ENCODE peak calls at places on chromosomes 6 and 20, in seven cellular contexts. One of them, this sample, is unnamed.

GRCh38 chr20:52972190-52972937 is at the start of gene TSHZ2:
- DNase-seq in SW 1271: no peak
- DNase-seq in A549: peak; percentile 4
- DNase-seq in ecto neural progenitor cell: peak; percentile 65
- DNase-seq in RWPE1: peak; percentile 61
- DNase-seq in stimulated activated CD8-positive, alpha-beta memory T cell treated with anti-CD3 and anti-CD28 coated beads, Interleukin-2, amount 100 ng/mL, for 1 hour: no peak
- DNase-seq in AML-193: no peak
- DNase-seq in this sample: no peak

GRCh38 chr20:53623454-53624206 is 30.0 kb upstream of the ZNF217 start:
- DNase-seq in stimulated activated CD8-positive, alpha-beta memory T cell treated with anti-CD3 and anti-CD28 coated beads, Interleukin-2, amount 100 ng/mL, for 1 hour: no peak
- DNase-seq in RWPE1: peak; percentile 65
- DNase-seq in ecto neural progenitor cell: no peak
- DNase-seq in A549: peak; percentile 88
- DNase-seq in SW 1271: peak; percentile 75
- DNase-seq in AML-193: peak; percentile 70
- DNase-seq in this sample: no peak

GRCh38 chr20:35303382-35303734 is 11.1 kb upstream of the FAM83C start:
- DNase-seq in ecto neural progenitor cell: no peak
- DNase-seq in RWPE1: no peak
- DNase-seq in SW 1271: no peak
- DNase-seq in A549: no peak
- DNase-seq in stimulated activated CD8-positive, alpha-beta memory T cell treated with anti-CD3 and anti-CD28 coated beads, Interleukin-2, amount 100 ng/mL, for 1 hour: no peak
- DNase-seq in AML-193: no peak
- DNase-seq in this sample: no peak

GRCh38 chr6:75081920-75082319 is 123.9 kb downstream of the COL12A1 start:
- DNase-seq in SW 1271: no peak
- DNase-seq in ecto neural progenitor cell: no peak
- DNase-seq in A549: no peak
- DNase-seq in AML-193: no peak
- DNase-seq in stimulated activated CD8-positive, alpha-beta memory T cell treated with anti-CD3 and anti-CD28 coated beads, Interleukin-2, amount 100 ng/mL, for 1 hour: no peak
- DNase-seq in RWPE1: no peak
- DNase-seq in this sample: no peak

GRCh38 chr6:138004423-138005287 is 102.6 kb downstream of the PERP start:
- DNase-seq in A549: peak; percentile 47
- DNase-seq in ecto neural progenitor cell: no peak
- DNase-seq in AML-193: peak; percentile 70
- DNase-seq in RWPE1: peak; percentile 38
- DNase-seq in SW 1271: peak; percentile 43
- DNase-seq in stimulated activated CD8-positive, alpha-beta memory T cell treated with anti-CD3 and anti-CD28 coated beads, Interleukin-2, amount 100 ng/mL, for 1 hour: no peak
- DNase-seq in this sample: peak; percentile 32

GRCh38 chr6:4901256-4902061 is 102.4 kb downstream of the RPP40 start:
- DNase-seq in A549: no peak
- DNase-seq in RWPE1: no peak
- DNase-seq in stimulated activated CD8-positive, alpha-beta memory T cell treated with anti-CD3 and anti-CD28 coated beads, Interleukin-2, amount 100 ng/mL, for 1 hour: no peak
- DNase-seq in ecto neural progenitor cell: no peak
- DNase-seq in SW 1271: no peak
- DNase-seq in AML-193: no peak
- DNase-seq in this sample: no peak

GRCh38 chr20:25867776-25868649 is 171.4 kb upstream of the ZNF337 start:
- DNase-seq in RWPE1: peak; percentile 56
- DNase-seq in ecto neural progenitor cell: peak; percentile 83
- DNase-seq in SW 1271: no peak
- DNase-seq in AML-193: no peak
- DNase-seq in stimulated activated CD8-positive, alpha-beta memory T cell treated with anti-CD3 and anti-CD28 coated beads, Interleukin-2, amount 100 ng/mL, for 1 hour: peak; percentile 42
- DNase-seq in A549: peak; percentile 78
- DNase-seq in this sample: no peak

GRCh38 chr6:79913369-79913768 is 34.0 kb downstream of the ELOVL4 start:
- DNase-seq in RWPE1: no peak
- DNase-seq in stimulated activated CD8-positive, alpha-beta memory T cell treated with anti-CD3 and anti-CD28 coated beads, Interleukin-2, amount 100 ng/mL, for 1 hour: no peak
- DNase-seq in A549: no peak
- DNase-seq in ecto neural progenitor cell: no peak
- DNase-seq in SW 1271: no peak
- DNase-seq in AML-193: no peak
- DNase-seq in this sample: no peak

GRCh38 chr6:133956413-133957049 is 3.5 kb downstream of the TBPL1 start:
- DNase-seq in A549: no peak
- DNase-seq in AML-193: no peak
- DNase-seq in RWPE1: no peak
- DNase-seq in stimulated activated CD8-positive, alpha-beta memory T cell treated with anti-CD3 and anti-CD28 coated beads, Interleukin-2, amount 100 ng/mL, for 1 hour: no peak
- DNase-seq in ecto neural progenitor cell: no peak
- DNase-seq in SW 1271: no peak
- DNase-seq in this sample: no peak

GRCh38 chr20:59495894-59496510 is 108.3 kb upstream of the PHACTR3 start:
- DNase-seq in RWPE1: peak; percentile 79
- DNase-seq in stimulated activated CD8-positive, alpha-beta memory T cell treated with anti-CD3 and anti-CD28 coated beads, Interleukin-2, amount 100 ng/mL, for 1 hour: peak; percentile 47
- DNase-seq in ecto neural progenitor cell: peak; percentile 86
- DNase-seq in SW 1271: peak; percentile 69
- DNase-seq in AML-193: peak; percentile 28
- DNase-seq in A549: peak; percentile 67
- DNase-seq in this sample: peak; percentile 36

GRCh38 chr6:158322724-158323560 is 10.7 kb downstream of the TULP4 start:
- DNase-seq in stimulated activated CD8-positive, alpha-beta memory T cell treated with anti-CD3 and anti-CD28 coated beads, Interleukin-2, amount 100 ng/mL, for 1 hour: no peak
- DNase-seq in ecto neural progenitor cell: no peak
- DNase-seq in A549: peak; percentile 25
- DNase-seq in RWPE1: peak; percentile 80
- DNase-seq in AML-193: peak; percentile 47
- DNase-seq in SW 1271: no peak
- DNase-seq in this sample: no peak

GRCh38 chr20:19590382-19590781 is 167.7 kb upstream of the RIN2 start:
- DNase-seq in AML-193: no peak
- DNase-seq in SW 1271: no peak
- DNase-seq in stimulated activated CD8-positive, alpha-beta memory T cell treated with anti-CD3 and anti-CD28 coated beads, Interleukin-2, amount 100 ng/mL, for 1 hour: no peak
- DNase-seq in ecto neural progenitor cell: no peak
- DNase-seq in RWPE1: no peak
- DNase-seq in A549: no peak
- DNase-seq in this sample: no peak

This sample was measured in HCT116.